ENCODE peak calls at places on chromosomes 1 and 21, in six cellular contexts. B is lower lobe of right lung; C is HT-29; P is stimulated activated CD4-positive, alpha-beta T cell treated with anti-CD3 and anti-CD28 coated beads, Interleukin-15, amount 100 ng/mL, for 24 hours; K is HEK293T; V is memory B cell. U is an unnamed sample.

GRCh38 chr1:201457508-201457960 is 11.5 kb downstream of the PHLDA3 start:
- DNase-seq in B (no peak), P (no peak), K (no peak), C (peak; percentile 7), V (no peak), U (peak; percentile 63)

GRCh38 chr1:156914440-156914856 is 6.0 kb upstream of the LRRC71 start:
- DNase-seq in B (peak; percentile 39), C (no peak), P (no peak), V (no peak), K (no peak), U (no peak)

GRCh38 chr1:228646717-228647522 is 88.4 kb upstream of the RHOU start:
- DNase-seq in C (peak; percentile 73), K (peak; percentile 30), B (peak; percentile 50), V (peak; percentile 42), P (peak; percentile 50), U (no peak)

GRCh38 chr1:183443466-183443865 is 25.3 kb upstream of the NMNAT2 start:
- DNase-seq in C (no peak), V (no peak), P (no peak), B (no peak), K (no peak), U (no peak)

GRCh38 chr1:69455718-69456117 is 112.0 kb upstream of the LRRC7 start:
- DNase-seq in C (no peak), K (no peak), B (no peak), P (no peak), V (no peak), U (no peak)

GRCh38 chr1:36224537-36225297 is 474 bp downstream of the THRAP3 start:
- DNase-seq in K (peak; percentile 78), P (peak; percentile 88), V (no peak), C (peak; percentile 92), B (peak; percentile 88), U (peak; percentile 78)

GRCh38 chr1:182389619-182390047 is 2.0 kb downstream of the GLUL start:
- DNase-seq in P (peak; percentile 20), K (no peak), B (peak; percentile 57), V (no peak), C (no peak), U (no peak)

GRCh38 chr1:183069562-183070216 is 46.5 kb downstream of the LAMC1 start:
- DNase-seq in P (no peak), B (peak; percentile 52), C (peak; percentile 52), K (no peak), V (no peak), U (peak; percentile 90)

GRCh38 chr1:19963636-19964035 is 15.8 kb downstream of the PLA2G2A start:
- DNase-seq in K (no peak), V (no peak), B (no peak), P (no peak), C (no peak), U (no peak)

GRCh38 chr1:6111571-6111970 is 65.9 kb downstream of the KCNAB2 start:
- DNase-seq in V (no peak), B (peak; percentile 43), C (no peak), K (no peak), P (no peak), U (no peak)

GRCh38 chr1:228390649-228391048 is 16.0 kb downstream of the TRIM11 start:
- DNase-seq in B (peak; percentile 10), C (no peak), P (no peak), V (no peak), K (no peak), U (no peak)

GRCh38 chr1:33607444-33608005 is 135.1 kb downstream of the ZSCAN20 start:
- DNase-seq in P (no peak), V (no peak), K (no peak), B (no peak), C (no peak), U (no peak)

GRCh38 chr1:117093870-117094621 is 27.5 kb downstream of the TRIM45 start:
- DNase-seq in P (peak; percentile 49), C (peak; percentile 31), K (peak; percentile 20), B (no peak), V (no peak), U (no peak)

GRCh38 chr21:35136586-35137254 is 87.6 kb upstream of the RUNX1 start:
- DNase-seq in P (no peak), C (peak; percentile 27), V (no peak), K (no peak), B (no peak), U (no peak)

GRCh38 chr1:15417365-15417934 is 7.8 kb downstream of the EFHD2 start:
- DNase-seq in V (no peak), P (peak; percentile 67), C (peak; percentile 82), K (no peak), B (peak; percentile 66), U (no peak)

GRCh38 chr1:32273389-32274208 is 18.3 kb upstream of the HDAC1 start:
- DNase-seq in C (peak; percentile 11), K (no peak), P (peak; percentile 89), B (no peak), V (no peak), U (no peak)